ENCODE peak calls at places on chromosomes 7 and 10, in seven cellular contexts. One of them, this sample, is unnamed.

GRCh38 chr7:23759556-23760391 is 49.8 kb downstream of the STK31 start:
- DNase-seq in breast epithelium: no peak
- DNase-seq in dorsolateral prefrontal cortex: no peak
- DNase-seq in ovary: no peak
- DNase-seq in astrocyte: peak
- DNase-seq in esophagus squamous epithelium: no peak
- DNase-seq in transverse colon: no peak
- DNase-seq in this sample: no peak

GRCh38 chr10:91163709-91164474 is 56.6 kb upstream of the PCGF5 start:
- DNase-seq in breast epithelium: peak
- DNase-seq in dorsolateral prefrontal cortex: peak
- DNase-seq in ovary: peak
- DNase-seq in astrocyte: peak
- DNase-seq in esophagus squamous epithelium: peak
- DNase-seq in transverse colon: peak
- DNase-seq in this sample: peak

GRCh38 chr7:30679664-30680063 is 2.6 kb downstream of the CRHR2 start:
- DNase-seq in breast epithelium: no peak
- DNase-seq in dorsolateral prefrontal cortex: no peak
- DNase-seq in ovary: no peak
- DNase-seq in astrocyte: no peak
- DNase-seq in esophagus squamous epithelium: no peak
- DNase-seq in transverse colon: no peak
- DNase-seq in this sample: no peak

GRCh38 chr7:91852263-91852741 is 28.2 kb downstream of the MTERF1 start:
- DNase-seq in breast epithelium: no peak
- DNase-seq in dorsolateral prefrontal cortex: no peak
- DNase-seq in ovary: no peak
- DNase-seq in astrocyte: no peak
- DNase-seq in esophagus squamous epithelium: no peak
- DNase-seq in transverse colon: no peak
- DNase-seq in this sample: peak

GRCh38 chr10:114697061-114697598 is 39.1 kb upstream of the ABLIM1 start:
- DNase-seq in breast epithelium: no peak
- DNase-seq in dorsolateral prefrontal cortex: peak
- DNase-seq in ovary: no peak
- DNase-seq in astrocyte: peak
- DNase-seq in esophagus squamous epithelium: no peak
- DNase-seq in transverse colon: no peak
- DNase-seq in this sample: no peak

GRCh38 chr7:92740713-92741126 is 95.7 kb downstream of the CDK6 start:
- DNase-seq in breast epithelium: no peak
- DNase-seq in dorsolateral prefrontal cortex: no peak
- DNase-seq in ovary: no peak
- DNase-seq in astrocyte: peak
- DNase-seq in esophagus squamous epithelium: no peak
- DNase-seq in transverse colon: no peak
- DNase-seq in this sample: no peak

GRCh38 chr7:55365103-55365679 is at the start of gene LANCL2:
- DNase-seq in breast epithelium: no peak
- DNase-seq in dorsolateral prefrontal cortex: peak
- DNase-seq in ovary: no peak
- DNase-seq in astrocyte: peak
- DNase-seq in esophagus squamous epithelium: no peak
- DNase-seq in transverse colon: peak
- DNase-seq in this sample: no peak

GRCh38 chr10:70549962-70550845 is 52.3 kb downstream of the PRF1 start:
- DNase-seq in breast epithelium: peak
- DNase-seq in dorsolateral prefrontal cortex: peak
- DNase-seq in ovary: peak
- DNase-seq in astrocyte: peak
- DNase-seq in esophagus squamous epithelium: no peak
- DNase-seq in transverse colon: peak
- DNase-seq in this sample: peak

GRCh38 chr10:114626841-114627240 is 31.2 kb downstream of the ABLIM1 start:
- DNase-seq in breast epithelium: peak
- DNase-seq in dorsolateral prefrontal cortex: no peak
- DNase-seq in ovary: no peak
- DNase-seq in astrocyte: peak
- DNase-seq in esophagus squamous epithelium: no peak
- DNase-seq in transverse colon: no peak
- DNase-seq in this sample: no peak

GRCh38 chr10:111429288-111430028 is 352.6 kb downstream of the ADRA2A start:
- DNase-seq in breast epithelium: no peak
- DNase-seq in dorsolateral prefrontal cortex: no peak
- DNase-seq in ovary: no peak
- DNase-seq in astrocyte: no peak
- DNase-seq in esophagus squamous epithelium: no peak
- DNase-seq in transverse colon: no peak
- DNase-seq in this sample: no peak

DNA sequence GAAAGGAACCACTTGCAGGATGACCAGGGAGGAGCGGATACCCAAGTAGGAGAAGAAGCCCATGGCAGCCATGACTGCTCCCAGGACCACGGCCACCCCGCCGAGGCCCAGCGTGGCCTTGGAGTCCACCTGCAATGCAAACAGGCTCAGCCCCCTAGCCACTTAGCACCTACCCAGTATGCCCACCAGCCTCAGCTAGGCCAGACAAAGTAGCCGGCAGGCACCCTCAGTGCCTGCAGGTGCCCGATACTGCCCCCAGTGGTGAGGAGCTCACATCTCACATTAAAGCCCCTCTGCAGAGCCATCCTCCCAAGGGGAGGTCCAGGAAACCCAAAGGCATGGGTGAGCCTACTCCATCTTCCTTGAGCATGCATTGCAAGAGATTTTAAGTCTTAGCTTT is 6.6 kb downstream of the NPC1L1 start:
- DNase-seq in breast epithelium: no peak
- DNase-seq in dorsolateral prefrontal cortex: no peak
- DNase-seq in ovary: no peak
- DNase-seq in astrocyte: no peak
- DNase-seq in esophagus squamous epithelium: no peak
- DNase-seq in transverse colon: peak
- DNase-seq in this sample: peak
- TF ChIP-seq CTCF in breast epithelium: peak
- TF ChIP-seq CTCF in dorsolateral prefrontal cortex: peak
- TF ChIP-seq CTCF in ovary: no peak
- TF ChIP-seq CTCF in astrocyte: peak
- TF ChIP-seq CTCF in esophagus squamous epithelium: no peak
- TF ChIP-seq CTCF in transverse colon: peak
- TF ChIP-seq CTCF in this sample: peak

DNA sequence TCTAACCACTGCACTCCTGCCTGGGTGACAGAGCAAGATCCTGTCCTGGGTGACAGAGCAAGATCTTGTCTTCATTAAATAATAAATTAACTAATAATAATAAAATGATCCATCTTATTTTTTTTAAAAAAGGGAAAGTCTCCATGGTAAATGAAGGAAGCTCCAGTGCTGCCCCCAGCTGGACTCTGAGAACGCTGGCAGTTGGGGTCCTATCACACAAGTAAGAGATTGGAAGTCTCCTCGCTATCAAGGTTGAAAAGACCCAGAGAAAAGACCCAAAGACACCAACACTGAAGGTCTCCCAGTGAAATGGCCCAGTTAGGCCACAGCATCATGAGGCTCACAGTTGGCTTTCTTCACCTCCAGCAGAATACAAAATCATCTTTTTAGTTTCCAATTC is 13.8 kb upstream of the C10orf67 start:
- DNase-seq in breast epithelium: no peak
- DNase-seq in dorsolateral prefrontal cortex: no peak
- DNase-seq in ovary: no peak
- DNase-seq in astrocyte: no peak
- DNase-seq in esophagus squamous epithelium: no peak
- DNase-seq in transverse colon: no peak
- DNase-seq in this sample: no peak
- TF ChIP-seq CTCF in breast epithelium: no peak
- TF ChIP-seq CTCF in dorsolateral prefrontal cortex: peak
- TF ChIP-seq CTCF in ovary: no peak
- TF ChIP-seq CTCF in astrocyte: peak
- TF ChIP-seq CTCF in esophagus squamous epithelium: no peak
- TF ChIP-seq CTCF in transverse colon: no peak
- TF ChIP-seq CTCF in this sample: no peak

DNA sequence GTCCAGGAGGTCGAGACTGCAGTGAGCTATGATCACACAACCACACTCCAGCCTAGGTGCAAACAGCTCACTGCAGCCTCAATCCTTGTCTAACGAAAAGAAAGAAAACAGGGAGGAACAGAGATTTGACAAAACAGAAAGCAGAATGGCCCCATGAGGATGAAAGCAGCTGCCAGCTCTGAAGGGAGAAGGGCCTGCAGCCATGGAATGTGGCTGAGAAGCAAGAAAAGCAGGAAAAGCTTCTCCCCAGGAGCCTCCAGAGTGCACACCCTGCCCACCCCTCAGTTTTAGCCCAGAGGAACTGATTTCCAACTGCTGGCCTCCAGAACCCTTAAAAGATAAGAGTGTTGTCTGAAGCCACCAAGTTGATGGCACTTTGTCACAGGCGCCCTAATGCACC is 13.0 kb downstream of the ESYT2 start:
- DNase-seq in breast epithelium: no peak
- DNase-seq in dorsolateral prefrontal cortex: no peak
- DNase-seq in ovary: no peak
- DNase-seq in astrocyte: no peak
- DNase-seq in esophagus squamous epithelium: no peak
- DNase-seq in transverse colon: no peak
- DNase-seq in this sample: no peak
- TF ChIP-seq CTCF in breast epithelium: no peak
- TF ChIP-seq CTCF in dorsolateral prefrontal cortex: no peak
- TF ChIP-seq CTCF in ovary: no peak
- TF ChIP-seq CTCF in astrocyte: no peak
- TF ChIP-seq CTCF in esophagus squamous epithelium: no peak
- TF ChIP-seq CTCF in transverse colon: no peak
- TF ChIP-seq CTCF in this sample: no peak

GRCh38 chr10:69383485-69384089 is 33.1 kb downstream of the TACR2 start:
- DNase-seq in breast epithelium: no peak
- DNase-seq in dorsolateral prefrontal cortex: no peak
- DNase-seq in ovary: no peak
- DNase-seq in astrocyte: no peak
- DNase-seq in esophagus squamous epithelium: no peak
- DNase-seq in transverse colon: no peak
- DNase-seq in this sample: no peak
- TF ChIP-seq CTCF in breast epithelium: no peak
- TF ChIP-seq CTCF in dorsolateral prefrontal cortex: no peak
- TF ChIP-seq CTCF in ovary: no peak
- TF ChIP-seq CTCF in astrocyte: no peak
- TF ChIP-seq CTCF in esophagus squamous epithelium: no peak
- TF ChIP-seq CTCF in transverse colon: no peak
- TF ChIP-seq CTCF in this sample: no peak

DNA sequence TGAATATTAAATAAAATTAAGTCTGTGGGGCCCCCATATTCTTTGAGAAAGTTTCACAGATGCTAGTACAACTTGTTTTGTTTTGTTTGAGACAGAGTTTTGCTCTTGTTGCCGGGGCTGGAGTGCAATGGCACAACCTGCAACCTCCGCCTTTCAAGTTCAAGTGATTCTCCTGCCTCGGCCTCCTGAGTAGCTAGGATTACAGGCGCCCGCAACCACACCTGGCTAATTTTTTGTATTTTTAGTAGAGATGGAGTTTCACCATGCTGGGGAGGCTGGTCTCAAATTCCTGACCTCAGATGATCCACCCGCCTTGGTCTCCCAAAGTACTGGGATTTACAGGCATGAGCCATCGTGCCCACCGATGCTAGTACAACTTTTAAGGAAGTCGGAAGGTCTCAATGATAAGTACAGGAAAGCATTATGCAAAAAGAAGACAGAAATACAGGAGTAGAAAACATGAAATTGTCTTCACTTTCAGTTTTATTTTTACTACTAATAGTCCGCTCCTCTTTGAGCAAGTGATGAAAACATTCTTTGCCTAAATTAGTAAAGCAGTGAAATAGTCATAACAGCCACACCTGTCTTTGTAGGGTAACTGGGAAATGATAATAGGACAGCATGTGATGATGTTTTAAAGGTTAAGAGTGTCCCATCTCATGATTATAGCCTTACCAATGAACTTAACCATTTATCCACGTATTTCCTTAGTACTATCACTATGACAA is 147.5 kb downstream of the SEMA3D start:
- DNase-seq in breast epithelium: no peak
- DNase-seq in dorsolateral prefrontal cortex: no peak
- DNase-seq in ovary: no peak
- DNase-seq in astrocyte: no peak
- DNase-seq in esophagus squamous epithelium: no peak
- DNase-seq in transverse colon: no peak
- DNase-seq in this sample: no peak
- TF ChIP-seq CTCF in breast epithelium: no peak
- TF ChIP-seq CTCF in dorsolateral prefrontal cortex: no peak
- TF ChIP-seq CTCF in ovary: no peak
- TF ChIP-seq CTCF in astrocyte: no peak
- TF ChIP-seq CTCF in esophagus squamous epithelium: no peak
- TF ChIP-seq CTCF in transverse colon: no peak
- TF ChIP-seq CTCF in this sample: no peak

GRCh38 chr10:32189400-32190084 is 133.3 kb upstream of the KIF5B start:
- DNase-seq in breast epithelium: no peak
- DNase-seq in dorsolateral prefrontal cortex: no peak
- DNase-seq in ovary: no peak
- DNase-seq in astrocyte: peak
- DNase-seq in esophagus squamous epithelium: no peak
- DNase-seq in transverse colon: no peak
- DNase-seq in this sample: no peak
- TF ChIP-seq CTCF in breast epithelium: no peak
- TF ChIP-seq CTCF in dorsolateral prefrontal cortex: no peak
- TF ChIP-seq CTCF in ovary: no peak
- TF ChIP-seq CTCF in astrocyte: peak
- TF ChIP-seq CTCF in esophagus squamous epithelium: peak
- TF ChIP-seq CTCF in transverse colon: peak
- TF ChIP-seq CTCF in this sample: no peak